ENCODE peak calls at places on chromosomes 3 and 15, in nine cellular contexts. C, V, N, O, J, R, B, Y and I are unnamed samples.

GRCh38 chr3:123713211-123713610 is 128.4 kb upstream of the HACD2 start:
- DNase-seq in C (no peak), R (no peak), V (no peak), O (no peak), J (no peak), Y (no peak), B (no peak), N (no peak), I (no peak)

GRCh38 chr3:155701882-155702465 is 42.9 kb downstream of the PLCH1 start:
- DNase-seq in Y (peak), V (no peak), N (no peak), J (peak), R (no peak), B (peak), O (peak), C (peak), I (no peak)

GRCh38 chr15:60933914-60934885 is 294.9 kb downstream of the RORA start:
- DNase-seq in Y (no peak), B (no peak), O (no peak), V (no peak), R (no peak), J (no peak), C (no peak), N (no peak), I (no peak)

GRCh38 chr15:57767526-57767925 is 61.0 kb downstream of the POLR2M start:
- DNase-seq in C (no peak), O (no peak), B (no peak), V (peak), N (no peak), Y (no peak), J (no peak), R (no peak), I (no peak)

GRCh38 chr15:100114526-100114925 is 227.2 kb downstream of the ADAMTS17 start:
- DNase-seq in Y (no peak), R (no peak), B (peak), V (peak), C (no peak), O (peak), N (no peak), J (no peak), I (no peak)

GRCh38 chr3:123778991-123779622 is 105.0 kb downstream of the MYLK start:
- DNase-seq in N (no peak), B (no peak), V (no peak), Y (no peak), C (no peak), O (no peak), R (no peak), J (no peak), I (no peak)

GRCh38 chr15:92638709-92639365 is 16.7 kb downstream of the FAM174B start:
- DNase-seq in Y (no peak), C (no peak), B (no peak), J (no peak), O (no peak), N (no peak), R (no peak), V (no peak), I (no peak)

GRCh38 chr3:52533623-52534280 is at the start of gene NT5DC2:
- DNase-seq in R (peak), O (peak), B (peak), N (no peak), Y (peak), J (no peak), V (peak), C (peak), I (peak)

GRCh38 chr15:48733615-48734014 is 77.3 kb downstream of the CEP152 start:
- DNase-seq in J (no peak), R (no peak), O (no peak), V (no peak), B (no peak), Y (no peak), N (no peak), C (no peak), I (no peak)

GRCh38 chr15:79832358-79832757 is 64.5 kb downstream of the MTHFS start:
- DNase-seq in B (no peak), O (no peak), Y (no peak), V (no peak), J (no peak), C (no peak), R (no peak), N (no peak), I (no peak)

GRCh38 chr3:61964566-61964965 is 403.2 kb downstream of the PTPRG start:
- DNase-seq in O (no peak), N (no peak), V (no peak), B (no peak), C (no peak), Y (no peak), J (no peak), R (no peak), I (no peak)

GRCh38 chr15:69068157-69068556 is 53.7 kb downstream of the NOX5 start:
- DNase-seq in N (no peak), J (no peak), Y (no peak), O (no peak), V (no peak), R (peak), B (no peak), C (no peak), I (no peak)

GRCh38 chr15:65286069-65286703 is 497 bp downstream of the PARP16 start:
- DNase-seq in O (no peak), N (no peak), V (peak), Y (peak), J (no peak), B (peak), C (peak), R (no peak), I (peak)

GRCh38 chr3:44342191-44342790 is 3.7 kb downstream of the TCAIM start:
- DNase-seq in Y (peak), J (peak), V (no peak), R (no peak), O (peak), N (no peak), C (no peak), B (no peak), I (no peak)

GRCh38 chr15:55742498-55742926 is 440 bp downstream of the PRTG start:
- DNase-seq in B (no peak), C (no peak), R (peak), O (peak), N (no peak), V (no peak), J (no peak), Y (peak), I (peak)

GRCh38 chr15:94970096-94970495 is 738.7 kb downstream of the MCTP2 start:
- DNase-seq in J (no peak), V (no peak), B (no peak), R (no peak), O (no peak), N (no peak), Y (no peak), C (no peak), I (no peak)

GRCh38 chr3:195239121-195239520 is 31.8 kb downstream of the XXYLT1 start:
- DNase-seq in J (no peak), N (no peak), Y (no peak), O (no peak), C (no peak), B (no peak), R (no peak), V (peak), I (no peak)

GRCh38 chr3:189340680-189341460 is 169.1 kb downstream of the TPRG1 start:
- DNase-seq in Y (no peak), J (no peak), N (no peak), O (no peak), V (no peak), R (no peak), B (no peak), C (peak), I (peak)

GRCh38 chr3:123571973-123572365 is 12.9 kb downstream of the HACD2 start:
- DNase-seq in C (no peak), V (no peak), O (no peak), R (no peak), Y (no peak), N (no peak), J (no peak), B (no peak), I (no peak)

GRCh38 chr3:72361990-72362389 is 486.3 kb downstream of the SHQ1 start:
- DNase-seq in O (no peak), N (no peak), C (no peak), Y (no peak), R (no peak), J (no peak), V (no peak), B (no peak), I (no peak)

GRCh38 chr15:78264304-78265136 is at the start of gene DNAJA4:
- DNase-seq in J (no peak), C (no peak), Y (peak), V (peak), O (no peak), N (no peak), R (peak), B (no peak), I (peak)

GRCh38 chr3:119644481-119644880 is 15.9 kb downstream of the POPDC2 start:
- DNase-seq in R (no peak), O (no peak), B (no peak), V (no peak), J (no peak), C (no peak), N (no peak), Y (no peak), I (no peak)

GRCh38 chr3:194687638-194688206 is 2.0 kb downstream of the FAM43A start:
- DNase-seq in J (no peak), B (peak), O (peak), C (no peak), R (peak), Y (peak), V (peak), N (no peak), I (peak)

GRCh38 chr3:117356296-117356695 is 646.7 kb downstream of the TUSC7 start:
- DNase-seq in O (no peak), N (no peak), Y (no peak), J (no peak), B (no peak), C (no peak), R (no peak), V (no peak), I (no peak)

GRCh38 chr15:78365931-78366330 is 25.8 kb downstream of the CRABP1 start:
- DNase-seq in B (no peak), Y (no peak), J (no peak), R (no peak), O (no peak), V (no peak), N (no peak), C (no peak), I (no peak)

GRCh38 chr3:149247929-149248691 is 26.5 kb upstream of the CP start:
- DNase-seq in C (peak), R (no peak), Y (no peak), N (no peak), O (peak), J (no peak), B (no peak), V (no peak), I (no peak)

GRCh38 chr3:182516597-182517336 is 276.5 kb upstream of the ATP11B start:
- DNase-seq in V (no peak), B (peak), C (no peak), J (no peak), Y (no peak), O (no peak), R (no peak), N (no peak), I (no peak)

GRCh38 chr3:55180161-55180560 is 252.3 kb upstream of the LRTM1 start:
- DNase-seq in C (no peak), Y (no peak), B (no peak), O (no peak), V (no peak), J (no peak), R (no peak), N (no peak), I (no peak)

GRCh38 chr3:128649264-128649663 is 1.4 kb downstream of the RPN1 start:
- DNase-seq in C (no peak), J (no peak), V (no peak), O (no peak), R (peak), N (no peak), B (no peak), Y (no peak), I (no peak)

GRCh38 chr3:187012609-187013051 is 82.3 kb downstream of the ST6GAL1 start:
- DNase-seq in N (no peak), C (no peak), O (no peak), J (no peak), V (no peak), Y (no peak), B (no peak), R (no peak), I (no peak)

GRCh38 chr3:23474580-23475357 is 271.6 kb downstream of the UBE2E2 start:
- DNase-seq in Y (no peak), O (no peak), B (no peak), R (no peak), J (no peak), N (no peak), V (no peak), C (no peak), I (no peak)

GRCh38 chr3:185630182-185630622 is 44.1 kb downstream of the SENP2 start:
- DNase-seq in Y (peak), J (no peak), B (no peak), C (no peak), O (peak), N (no peak), R (no peak), V (peak), I (no peak)

GRCh38 chr3:133466531-133467386 is 66.9 kb downstream of the BFSP2 start:
- DNase-seq in Y (no peak), V (no peak), R (no peak), C (no peak), J (no peak), B (no peak), N (no peak), O (no peak), I (no peak)

GRCh38 chr3:127043041-127043641 is 60.2 kb downstream of the PLXNA1 start:
- DNase-seq in J (no peak), O (no peak), B (no peak), C (no peak), V (peak), N (no peak), R (peak), Y (no peak), I (no peak)

GRCh38 chr3:17672506-17672905 is 69.9 kb downstream of the TBC1D5 start:
- DNase-seq in V (no peak), Y (no peak), N (no peak), J (no peak), R (no peak), B (no peak), O (no peak), C (no peak), I (no peak)

GRCh38 chr15:71011503-71012155 is 103.6 kb upstream of the THSD4 start:
- DNase-seq in J (peak), B (peak), R (no peak), Y (peak), V (no peak), N (peak), O (peak), C (peak), I (peak)

GRCh38 chr3:36892457-36893136 is 52.3 kb downstream of the TRANK1 start:
- DNase-seq in B (no peak), V (no peak), R (no peak), J (no peak), Y (no peak), N (no peak), O (no peak), C (no peak), I (no peak)
- H3K27ac ChIP-seq in B (no peak), V (no peak), R (no peak), J (no peak), Y (peak), N (no peak), O (no peak), C (no peak), I (peak)

GRCh38 chr3:141430326-141430725 is 56.5 kb upstream of the RASA2 start:
- DNase-seq in C (no peak), Y (no peak), J (no peak), R (no peak), B (no peak), O (no peak), N (no peak), V (no peak), I (no peak)
- H3K27ac ChIP-seq in C (peak), Y (peak), J (no peak), R (peak), B (no peak), O (no peak), N (no peak), V (peak), I (no peak)

DNA sequence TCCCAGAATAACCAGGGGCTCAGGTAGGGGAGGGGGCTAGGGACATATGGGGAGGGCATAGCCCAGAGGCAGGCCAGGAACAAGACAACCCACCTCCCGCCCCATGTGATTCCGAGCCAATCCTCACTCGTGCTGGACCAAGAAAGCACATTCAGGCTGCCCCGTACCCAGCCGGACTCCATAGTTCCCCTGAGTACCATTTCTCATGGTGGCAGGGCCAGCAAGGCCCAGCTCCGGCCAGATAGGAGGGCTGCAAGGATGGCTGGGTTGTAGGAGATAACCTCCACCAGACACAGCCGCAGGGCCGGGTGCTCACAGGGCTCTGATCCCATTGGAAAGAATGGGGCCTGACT is 11.4 kb downstream of the SEMA7A start:
- DNase-seq in N (no peak), B (no peak), J (no peak), V (no peak), Y (no peak), R (no peak), O (no peak), C (no peak), I (no peak)
- H3K27ac ChIP-seq in N (peak), B (no peak), J (peak), V (peak), Y (no peak), R (no peak), O (no peak), C (peak), I (peak)

GRCh38 chr15:75817151-75817935 is 25.9 kb upstream of the UBE2Q2 start:
- DNase-seq in V (no peak), O (no peak), B (no peak), R (no peak), N (no peak), C (no peak), J (no peak), Y (no peak), I (no peak)

GRCh38 chr15:75811616-75812015 is 31.6 kb upstream of the UBE2Q2 start:
- DNase-seq in Y (no peak), O (no peak), J (no peak), R (no peak), N (no peak), V (no peak), B (no peak), C (no peak), I (no peak)

GRCh38 chr15:75815811-75816719 is 27.2 kb upstream of the UBE2Q2 start:
- DNase-seq in B (no peak), V (peak), N (no peak), Y (no peak), R (no peak), C (no peak), O (no peak), J (no peak), I (peak)

GRCh38 chr15:75810874-75811498 is 32.3 kb upstream of the UBE2Q2 start:
- DNase-seq in C (no peak), J (no peak), B (no peak), O (no peak), R (no peak), Y (no peak), N (no peak), V (no peak), I (no peak)

DNA sequence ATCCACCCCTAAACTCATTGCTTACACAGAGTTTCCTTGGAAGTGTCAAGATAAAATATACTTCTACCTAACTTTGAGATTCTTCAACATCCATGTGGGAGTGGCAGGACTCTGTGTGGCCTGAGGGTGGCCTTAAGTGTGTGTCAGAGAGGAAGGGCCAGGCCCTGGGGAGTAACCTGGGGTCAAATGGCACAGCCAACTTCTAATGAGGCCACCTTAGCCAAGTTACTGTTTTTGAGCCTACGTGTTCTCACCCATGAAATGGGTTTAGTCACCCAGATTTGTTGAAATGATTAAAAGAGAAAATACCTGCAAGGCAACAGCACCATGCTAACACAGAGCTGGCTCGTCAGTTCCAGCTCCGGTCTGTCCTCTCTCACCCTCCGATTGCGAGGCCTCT is 28.5 kb upstream of the UBE2Q2 start:
- DNase-seq in R (no peak), J (no peak), C (no peak), B (no peak), N (no peak), Y (no peak), O (no peak), V (no peak), I (no peak)
- H3K27ac ChIP-seq in R (no peak), J (no peak), C (no peak), B (no peak), N (no peak), Y (no peak), O (no peak), V (no peak), I (no peak)

GRCh38 chr3:157086053-157086761 is 73.7 kb downstream of the CCNL1 start:
- DNase-seq in R (peak), V (peak), Y (no peak), B (no peak), J (no peak), C (no peak), N (no peak), O (no peak), I (peak)

GRCh38 chr3:157079677-157080369 is 80.1 kb downstream of the CCNL1 start:
- DNase-seq in O (no peak), N (no peak), C (no peak), V (no peak), Y (no peak), J (no peak), R (no peak), B (peak), I (no peak)

GRCh38 chr3:157083824-157084223 is 76.1 kb downstream of the CCNL1 start:
- DNase-seq in N (no peak), J (no peak), B (no peak), V (no peak), R (no peak), Y (no peak), C (no peak), O (no peak), I (no peak)

GRCh38 chr3:157081681-157082210 is 78.2 kb downstream of the CCNL1 start:
- DNase-seq in N (peak), O (peak), J (peak), Y (peak), R (peak), C (peak), B (peak), V (peak), I (peak)

DNA sequence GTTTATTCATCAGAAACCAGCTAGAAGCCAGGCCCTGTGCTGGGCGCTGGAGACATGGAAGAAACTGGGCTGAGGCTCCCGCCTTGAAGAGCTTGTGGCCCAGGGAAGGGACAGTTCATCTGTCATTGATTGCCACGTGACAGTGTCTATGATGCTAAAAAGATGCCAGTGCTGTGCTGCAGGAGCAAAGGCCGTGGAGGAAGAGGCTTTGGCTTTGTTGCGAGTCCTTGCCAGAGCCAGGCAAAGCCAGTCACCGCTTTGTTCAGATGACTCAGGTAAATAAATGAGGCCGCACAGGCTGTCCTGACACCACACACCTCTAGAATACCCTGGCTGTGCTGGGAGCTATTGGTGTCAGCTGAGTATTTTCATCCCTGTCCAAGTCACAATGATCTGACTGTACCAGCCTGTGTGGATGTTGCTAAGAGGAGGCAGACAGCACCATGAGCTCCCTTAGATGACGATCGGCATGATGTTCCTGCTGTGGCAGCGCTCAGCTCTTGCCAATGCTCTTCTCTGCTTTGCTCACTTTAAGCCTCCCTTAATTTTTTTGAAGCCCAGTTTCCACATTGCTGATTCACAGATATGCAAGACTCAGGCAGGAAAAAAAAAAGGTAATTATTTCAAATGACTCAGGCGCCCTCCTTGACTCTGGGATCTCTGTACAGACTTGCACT is 77.5 kb downstream of the CCNL1 start:
- DNase-seq in R (no peak), Y (peak), V (no peak), O (peak), B (no peak), N (no peak), J (no peak), C (no peak), I (no peak)
- H3K27ac ChIP-seq in R (no peak), Y (peak), V (peak), O (no peak), B (no peak), N (peak), J (no peak), C (no peak), I (no peak)

GRCh38 chr15:31352911-31353811 is 26.5 kb downstream of the KLF13 start:
- DNase-seq in V (peak), O (peak), R (peak), B (no peak), J (peak), Y (peak), N (no peak), C (no peak), I (peak)
- H3K27ac ChIP-seq in V (peak), O (peak), R (peak), B (no peak), J (peak), Y (peak), N (peak), C (peak), I (peak)